ENCODE peak calls at places on chromosomes 16 and 17, in six cellular contexts. N, D, C, A, O and W are unnamed samples.

GRCh38 chr17:48439875-48440505 is 10.0 kb upstream of the SKAP1 start:
- DNase-seq in A (no peak), C (peak; percentile 56), N (peak; percentile 35), D (no peak), O (no peak), W (no peak)

GRCh38 chr16:84922351-84923135 is 88.8 kb downstream of the ZDHHC7 start:
- DNase-seq in A (peak; percentile 79), C (no peak), D (peak; percentile 90), O (peak; percentile 93), N (peak; percentile 30), W (peak; percentile 49)

GRCh38 chr16:23408242-23409201 is 44.5 kb downstream of the COG7 start:
- DNase-seq in A (no peak), O (peak; percentile 68), D (peak; percentile 49), N (peak; percentile 63), C (no peak), W (peak; percentile 70)

GRCh38 chr17:46020023-46020735 is 21.1 kb downstream of the STH start:
- DNase-seq in O (no peak), D (no peak), N (no peak), C (peak; percentile 55), A (no peak), W (no peak)

GRCh38 chr16:28846933-28847273 is 755 bp upstream of the TUFM start:
- DNase-seq in D (no peak), C (no peak), N (no peak), O (no peak), A (no peak), W (no peak)

GRCh38 chr17:8955021-8955420 is 10.5 kb downstream of the PIK3R5 start:
- DNase-seq in D (no peak), O (no peak), A (no peak), N (no peak), C (no peak), W (no peak)

GRCh38 chr17:12620200-12620720 is 45.4 kb upstream of the MYOCD start:
- DNase-seq in O (no peak), D (no peak), N (no peak), C (no peak), A (no peak), W (no peak)

GRCh38 chr16:31333686-31334649 is 21.0 kb upstream of the ITGAX start:
- DNase-seq in C (peak; percentile 27), N (no peak), O (no peak), D (no peak), A (no peak), W (no peak)

GRCh38 chr17:79533116-79533515 is 77.7 kb downstream of the RBFOX3 start:
- DNase-seq in C (no peak), O (no peak), D (no peak), N (no peak), A (no peak), W (no peak)

GRCh38 chr17:74569392-74570003 is 2.2 kb upstream of the CD300H start:
- DNase-seq in O (peak; percentile 46), A (no peak), C (no peak), N (peak; percentile 15), D (no peak), W (peak; percentile 32)

GRCh38 chr16:58556678-58557077 is 41.4 kb downstream of the SETD6 start:
- DNase-seq in C (no peak), O (no peak), N (no peak), A (no peak), D (no peak), W (no peak)

GRCh38 chr17:65078441-65079160 is 22.1 kb upstream of the GNA13 start:
- DNase-seq in O (no peak), C (no peak), N (no peak), D (no peak), A (no peak), W (no peak)

GRCh38 chr16:88569985-88570690 is at the start of gene ZC3H18:
- DNase-seq in D (peak; percentile 98), O (peak; percentile 98), C (peak; percentile 98), N (peak; percentile 98), A (peak; percentile 97), W (peak; percentile 96)

GRCh38 chr16:72739577-72739976 is 308.4 kb downstream of the ZFHX3 start:
- DNase-seq in N (no peak), D (no peak), A (no peak), O (no peak), C (no peak), W (no peak)

GRCh38 chr16:68091604-68092261 is 6.6 kb downstream of the NFATC3 start:
- DNase-seq in N (no peak), D (no peak), C (no peak), A (no peak), O (no peak), W (no peak)

GRCh38 chr17:80453980-80454556 is 22.3 kb downstream of the NPTX1 start:
- DNase-seq in N (peak; percentile 26), A (peak; percentile 52), O (no peak), D (no peak), C (peak; percentile 19), W (peak; percentile 28)

GRCh38 chr16:20906225-20906870 is 5.8 kb downstream of the LYRM1 start:
- DNase-seq in D (no peak), N (no peak), C (no peak), A (no peak), O (no peak), W (no peak)

GRCh38 chr16:89420204-89420603 is 70.2 kb downstream of the ANKRD11 start:
- DNase-seq in D (no peak), A (no peak), N (no peak), C (no peak), O (no peak), W (no peak)

GRCh38 chr17:42289863-42290165 is 1.5 kb downstream of the STAT5A start:
- DNase-seq in C (peak; percentile 42), N (no peak), D (no peak), A (peak; percentile 30), O (no peak), W (no peak)

GRCh38 chr16:88936008-88936912 is 40.7 kb downstream of the CBFA2T3 start:
- DNase-seq in O (peak; percentile 72), A (no peak), D (peak; percentile 56), C (no peak), N (no peak), W (peak; percentile 75)

GRCh38 chr16:28292731-28293588 is 635 bp downstream of the SBK1 start:
- DNase-seq in O (no peak), C (peak; percentile 32), D (no peak), A (peak; percentile 43), N (peak; percentile 48), W (no peak)

GRCh38 chr17:40888321-40888720 is 3.3 kb upstream of the KRT20 start:
- DNase-seq in O (no peak), C (no peak), A (no peak), N (no peak), D (no peak), W (no peak)

GRCh38 chr16:75251280-75252048 is at the start of gene BCAR1:
- DNase-seq in D (peak; percentile 92), O (peak; percentile 95), A (peak; percentile 88), C (no peak), N (peak; percentile 89), W (peak; percentile 91)

GRCh38 chr17:35847633-35848373 is 20.9 kb downstream of the HEATR9 start:
- DNase-seq in D (no peak), C (no peak), N (no peak), O (no peak), A (no peak), W (no peak)

GRCh38 chr17:36008998-36009665 is 7.8 kb upstream of the CCL15 start:
- DNase-seq in O (no peak), A (no peak), D (no peak), N (no peak), C (no peak), W (peak; percentile 35)

GRCh38 chr17:72139213-72139612 is 18.4 kb downstream of the SOX9 start:
- DNase-seq in N (no peak), O (no peak), C (no peak), A (no peak), D (no peak), W (no peak)

GRCh38 chr17:18069101-18069500 is 18.6 kb upstream of the DRG2 start:
- DNase-seq in A (no peak), C (no peak), O (no peak), D (no peak), N (no peak), W (no peak)

GRCh38 chr16:17591655-17592405 is 121.1 kb upstream of the XYLT1 start:
- DNase-seq in A (no peak), C (peak; percentile 19), D (no peak), O (no peak), N (no peak), W (no peak)

GRCh38 chr17:80277751-80278671 is 17.4 kb downstream of the RNF213 start:
- DNase-seq in N (no peak), D (no peak), A (no peak), C (no peak), O (no peak), W (no peak)

GRCh38 chr17:65629234-65629690 is 67.8 kb upstream of the AXIN2 start:
- DNase-seq in C (no peak), D (no peak), O (no peak), N (no peak), A (no peak), W (no peak)

GRCh38 chr16:67770371-67770991 is 35.9 kb downstream of the RANBP10 start:
- DNase-seq in A (no peak), D (no peak), N (no peak), C (no peak), O (no peak), W (no peak)

GRCh38 chr17:76716146-76716833 is 5.5 kb upstream of the MXRA7 start:
- DNase-seq in A (peak; percentile 36), D (peak; percentile 42), O (peak; percentile 61), N (no peak), C (peak; percentile 75), W (no peak)

GRCh38 chr16:84625556-84625955 is 7.7 kb upstream of the COTL1 start:
- DNase-seq in C (no peak), A (no peak), N (no peak), O (no peak), D (no peak), W (no peak)

GRCh38 chr17:44540246-44541084 is 16.8 kb upstream of the FZD2 start:
- DNase-seq in O (no peak), A (no peak), C (no peak), N (no peak), D (no peak), W (no peak)
- H3K4me1 ChIP-seq in O (no peaks in the 10 kb centered on the region), A (peaks cover 7% of the 10 kb centered on the region), C (no peaks in the 10 kb centered on the region), N (no peaks in the 10 kb centered on the region), D (no peaks in the 10 kb centered on the region), W (no peaks in the 10 kb centered on the region)

DNA sequence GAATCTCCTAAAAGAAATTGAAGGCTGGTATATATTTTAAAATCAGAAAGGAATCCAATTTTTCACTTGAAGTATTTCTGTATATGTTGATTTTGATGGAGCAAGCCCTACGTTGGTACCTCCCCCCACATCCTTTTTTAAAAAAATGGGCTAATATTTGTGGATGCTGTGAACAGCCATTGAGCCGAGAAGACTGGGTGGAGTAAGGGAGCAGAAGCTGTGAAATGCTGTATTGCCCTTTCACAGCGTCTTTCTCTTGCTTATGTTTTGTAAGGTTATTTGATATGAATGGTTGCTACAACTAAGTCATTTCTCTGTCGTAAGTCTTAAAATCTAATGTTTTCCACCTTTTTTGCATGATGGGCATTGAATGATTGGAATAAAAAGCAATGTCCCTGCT is 2.3 kb downstream of the PAFAH1B1 start:
- DNase-seq in A (no peak), D (no peak), N (no peak), O (no peak), C (no peak), W (no peak)
- H3K4me1 ChIP-seq in A (peaks cover 1% of the 10 kb centered on the region), D (peaks cover 81% of the 10 kb centered on the region), N (peaks cover 56% of the 10 kb centered on the region), O (peaks cover 17% of the 10 kb centered on the region), C (peaks cover 38% of the 10 kb centered on the region), W (peaks cover 13% of the 10 kb centered on the region)

GRCh38 chr17:59638553-59638952 is 18.9 kb downstream of the CLTC start:
- DNase-seq in D (no peak), C (no peak), O (no peak), N (no peak), A (no peak), W (no peak)
- H3K4me1 ChIP-seq in D (peaks cover 88% of the 10 kb centered on the region), C (peaks cover 48% of the 10 kb centered on the region), O (peaks cover 12% of the 10 kb centered on the region), N (peaks cover 50% of the 10 kb centered on the region), A (peaks cover 8% of the 10 kb centered on the region), W (peaks cover 4% of the 10 kb centered on the region)

GRCh38 chr16:54926166-54926838 is 4.4 kb upstream of the IRX5 start:
- DNase-seq in N (no peak), O (no peak), C (no peak), D (no peak), A (no peak), W (no peak)
- H3K4me1 ChIP-seq in N (peaks cover 31% of the 10 kb centered on the region), O (peaks cover 7% of the 10 kb centered on the region), C (peaks cover 15% of the 10 kb centered on the region), D (peaks cover 24% of the 10 kb centered on the region), A (peaks cover 3% of the 10 kb centered on the region), W (peaks cover 10% of the 10 kb centered on the region)